ENCODE peak calls at places on chromosomes 5 and 9, in seven cellular contexts. B, A, G, X, F, P and E are unnamed samples.

GRCh38 chr5:16819522-16820167 is 116.4 kb downstream of the MYO10 start:
- DNase-seq in B (peak), A (no peak), F (no peak), P (no peak), G (no peak), X (no peak), E (no peak)

GRCh38 chr5:170429014-170429413 is 39.8 kb upstream of the KCNMB1 start:
- DNase-seq in A (peak), B (no peak), G (no peak), X (no peak), P (no peak), F (no peak), E (no peak)

GRCh38 chr5:143432658-143433239 is 29.3 kb upstream of the NR3C1 start:
- DNase-seq in F (no peak), X (no peak), B (no peak), G (no peak), A (no peak), P (peak), E (no peak)

GRCh38 chr5:150054569-150054968 is 31.8 kb downstream of the CSF1R start:
- DNase-seq in X (no peak), P (no peak), A (no peak), B (no peak), F (no peak), G (no peak), E (no peak)

GRCh38 chr9:1235650-1236401 is 185.7 kb downstream of the DMRT2 start:
- DNase-seq in B (no peak), P (no peak), G (no peak), F (no peak), X (no peak), A (no peak), E (no peak)

GRCh38 chr9:38682713-38683112 is 37.2 kb downstream of the FAM240B start:
- DNase-seq in P (peak), F (no peak), G (peak), X (no peak), B (peak), A (peak), E (no peak)

GRCh38 chr9:119398350-119398749 is 29.1 kb upstream of the BRINP1 start:
- DNase-seq in G (no peak), A (no peak), F (no peak), B (no peak), X (no peak), P (no peak), E (no peak)

GRCh38 chr9:137112564-137113384 is 1.8 kb downstream of the DPP7 start:
- DNase-seq in F (no peak), G (no peak), X (no peak), P (no peak), A (no peak), B (no peak), E (no peak)

GRCh38 chr5:59592101-59592500 is 301.4 kb downstream of the PDE4D start:
- DNase-seq in G (no peak), A (no peak), P (no peak), B (no peak), F (no peak), X (no peak), E (no peak)
- TF ChIP-seq POLR2AphosphoS5 in G (no peak), A (no peak), P (no peak), B (no peak), F (no peak), X (no peak), E (no peak)

DNA sequence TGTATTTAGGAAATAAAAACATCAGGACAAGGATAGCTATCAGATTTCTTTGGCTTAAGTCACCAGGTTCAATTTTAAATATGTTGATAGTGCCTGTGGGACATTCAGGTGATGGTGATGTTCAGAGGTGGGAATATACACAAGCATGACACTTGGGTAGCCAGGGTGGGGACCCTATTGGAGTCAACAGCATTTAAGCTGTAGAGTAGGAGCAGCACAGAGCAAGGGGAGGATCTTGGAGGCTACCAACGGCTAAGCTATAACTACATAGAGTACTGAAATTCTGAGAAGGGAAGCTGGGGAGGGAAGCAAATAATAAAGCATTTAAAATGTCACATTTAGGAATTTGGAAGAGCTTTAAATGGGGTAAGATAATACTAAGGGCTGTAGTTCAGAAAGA is 177.7 kb downstream of the CPLANE1 start:
- DNase-seq in F (no peak), B (no peak), G (no peak), X (no peak), P (no peak), A (no peak), E (no peak)
- H3K27ac ChIP-seq in F (no peak), B (peak), G (no peak), X (no peak), P (no peak), A (no peak), E (no peak)

DNA sequence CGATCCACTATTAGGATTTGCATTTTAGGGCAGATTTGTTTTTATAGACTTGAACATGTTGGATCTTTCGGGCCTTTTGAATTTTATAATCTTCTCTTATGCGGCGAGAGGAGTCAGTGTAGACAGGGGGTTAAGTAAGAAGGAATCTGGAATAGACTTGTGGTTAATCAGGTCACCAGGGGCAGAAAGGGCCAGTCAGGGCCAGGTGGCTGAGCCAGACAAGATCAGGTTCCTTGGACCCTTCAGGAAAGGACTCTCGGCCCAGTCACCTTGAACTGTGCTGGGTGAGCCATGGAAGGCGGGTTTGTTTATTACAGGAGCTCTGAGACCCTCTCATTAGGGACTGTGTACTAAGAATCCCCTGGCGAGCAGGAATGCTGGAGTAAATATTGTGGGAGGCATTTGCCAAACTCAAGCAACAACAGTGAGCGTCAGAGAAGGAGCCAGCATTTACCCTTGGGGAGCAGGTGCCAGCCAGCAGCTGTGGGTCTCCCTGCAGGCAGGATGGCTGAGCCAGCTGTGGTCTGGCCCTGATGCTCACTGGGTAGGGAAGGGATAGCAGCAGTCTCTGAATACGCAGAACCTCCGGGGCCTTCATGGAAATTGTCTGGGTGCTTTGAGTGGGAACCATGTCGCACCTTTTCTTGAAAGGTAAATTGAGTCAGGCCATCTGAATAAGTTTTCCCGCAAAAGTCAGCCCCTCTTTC is 79.2 kb downstream of the UBE2QL1 start:
- DNase-seq in G (no peak), P (no peak), B (no peak), F (no peak), X (no peak), A (no peak), E (no peak)
- TF ChIP-seq EZH2 in G (no peak), P (no peak), B (no peak), F (no peak), X (no peak), A (no peak), E (no peak)

DNA sequence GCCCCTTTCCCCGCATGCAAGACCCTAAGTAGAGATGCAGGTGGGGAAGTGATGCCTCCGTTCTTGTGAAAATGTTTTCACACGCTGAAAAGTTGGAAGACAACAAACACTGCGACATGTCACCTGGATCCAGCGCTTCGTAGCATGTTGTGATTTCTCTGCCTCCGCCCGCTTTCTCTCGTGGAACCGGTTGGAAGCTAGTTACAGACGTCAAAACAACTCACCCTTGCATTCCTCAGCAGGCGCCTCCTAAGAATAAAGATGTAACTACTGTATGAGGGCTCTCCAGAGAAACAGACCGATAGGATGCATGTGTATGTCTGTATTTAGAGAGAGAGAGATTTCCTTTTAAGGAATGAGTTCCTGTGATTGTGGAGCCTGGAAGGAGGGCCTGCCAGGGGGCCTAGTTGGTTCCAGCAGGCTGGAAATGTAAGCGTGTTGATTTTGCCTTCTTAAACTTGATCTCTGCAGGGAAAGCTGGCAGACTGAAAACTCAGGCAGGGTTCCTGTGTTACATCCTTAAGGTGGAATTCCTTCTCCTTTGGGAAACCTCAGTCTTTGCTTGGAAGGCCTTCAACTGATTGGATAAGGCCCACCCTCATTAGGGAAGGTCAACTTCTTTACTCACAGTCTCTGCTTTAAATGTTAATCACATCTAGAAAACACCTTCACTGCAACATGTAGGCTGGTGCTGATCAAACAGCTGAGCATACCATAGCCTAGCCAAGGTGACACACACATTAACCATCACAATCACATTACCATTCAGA is 163.7 kb downstream of the SYK start:
- DNase-seq in B (peak), G (no peak), X (no peak), F (no peak), A (peak), P (no peak), E (no peak)
- TF ChIP-seq POLR2AphosphoS5 in B (no peak), G (no peak), X (no peak), F (no peak), A (no peak), P (no peak), E (no peak)

GRCh38 chr9:33297455-33297854 is 7.1 kb downstream of the NFX1 start:
- DNase-seq in A (no peak), X (no peak), B (peak), P (no peak), G (no peak), F (peak), E (no peak)
- H3K27ac ChIP-seq in A (no peak), X (no peak), B (no peak), P (peak), G (no peak), F (peak), E (no peak)

DNA sequence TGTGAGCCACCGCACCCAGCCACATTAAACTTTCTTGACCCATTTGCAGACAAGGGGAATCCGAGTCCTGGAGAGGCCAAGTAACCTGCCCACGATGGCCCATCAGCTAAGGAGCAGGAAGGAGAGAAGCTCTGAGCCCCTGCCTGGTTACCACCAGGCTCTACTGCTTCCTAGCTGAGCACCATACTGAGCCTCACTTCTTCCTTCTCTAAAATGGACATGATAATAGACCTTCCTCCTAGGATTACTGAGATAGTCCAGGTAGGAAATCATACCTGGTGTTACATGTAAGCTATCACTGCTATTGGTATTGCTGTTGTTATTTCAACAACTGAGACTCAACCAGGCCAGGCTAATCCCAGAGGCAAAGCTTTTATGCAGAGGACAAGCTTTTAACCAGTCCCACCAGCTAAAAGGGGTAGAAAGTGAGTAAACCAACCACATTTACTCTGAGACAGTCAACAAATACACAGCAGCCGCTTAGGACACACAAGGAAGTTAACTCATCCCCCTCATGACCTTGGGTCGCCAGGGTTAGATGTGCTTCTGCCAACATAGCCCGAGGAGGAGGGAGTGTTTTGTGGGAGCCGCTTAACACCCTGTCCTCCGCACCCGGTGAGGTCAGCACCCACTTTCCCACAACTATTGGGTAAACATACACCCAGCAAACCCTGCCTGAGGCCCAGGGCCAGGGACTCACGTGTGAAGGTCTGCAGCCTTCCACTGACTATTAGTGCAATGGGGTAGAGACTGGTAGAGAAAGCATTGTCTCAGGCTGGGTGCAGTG is 20.6 kb upstream of the PTGES start:
- DNase-seq in P (peak), X (no peak), A (no peak), F (no peak), G (no peak), B (no peak), E (no peak)
- TF ChIP-seq EZH2 in P (no peak), X (no peak), A (no peak), F (no peak), G (no peak), B (no peak), E (no peak)

GRCh38 chr9:96858018-96858573 is 3.8 kb upstream of the ZNF782 start:
- DNase-seq in G (no peak), B (no peak), X (no peak), A (no peak), F (no peak), P (peak), E (no peak)
- TF ChIP-seq POLR2AphosphoS5 in G (no peak), B (no peak), X (no peak), A (no peak), F (no peak), P (no peak), E (no peak)

GRCh38 chr9:89536618-89537017 is 38.7 kb upstream of the SEMA4D start:
- DNase-seq in P (no peak), X (no peak), F (no peak), G (no peak), B (no peak), A (no peak), E (no peak)
- H3K27ac ChIP-seq in P (no peak), X (no peak), F (peak), G (no peak), B (no peak), A (no peak), E (no peak)